ENCODE peak calls at places on chromosomes 12 and 14, in six cellular contexts. X is mesendoderm, J is sigmoid colon, U is small intestine, R is aorta, I is K562. A is an unnamed sample.

GRCh38 chr12:47736877-47737676 is 11.8 kb upstream of the ENDOU start:
- DNase-seq in X (no peak), J (peak; percentile 96), R (peak; percentile 93), U (peak; percentile 45), I (peak; percentile 81), A (peak; percentile 91)

GRCh38 chr12:6769003-6769389 is 2.8 kb downstream of the PTMS start:
- DNase-seq in U (no peak), I (no peak), J (peak; percentile 88), R (peak; percentile 86), X (peak; percentile 82), A (peak; percentile 53)

GRCh38 chr12:124387510-124387855 is 92.6 kb downstream of the RFLNA start:
- DNase-seq in I (no peak), X (no peak), J (no peak), U (no peak), R (no peak), A (peak; percentile 75)

GRCh38 chr12:72293701-72294100 is 21.5 kb downstream of the TRHDE start:
- DNase-seq in I (no peak), R (no peak), J (no peak), X (no peak), U (no peak), A (no peak)

GRCh38 chr12:6335451-6336078 is 6.3 kb downstream of the TNFRSF1A start:
- DNase-seq in X (peak; percentile 82), U (peak; percentile 91), R (peak; percentile 92), I (peak; percentile 54), J (peak; percentile 92), A (peak; percentile 72)

GRCh38 chr14:35883677-35884293 is 57.6 kb downstream of the BRMS1L start:
- DNase-seq in I (no peak), U (peak; percentile 28), X (peak; percentile 30), J (no peak), R (no peak), A (no peak)

GRCh38 chr12:122124370-122124769 is 45.8 kb downstream of the MLXIP start:
- DNase-seq in U (no peak), X (no peak), I (no peak), R (peak; percentile 32), J (peak; percentile 64), A (no peak)

GRCh38 chr12:87807127-87807526 is 222.1 kb downstream of the C12orf50 start:
- DNase-seq in J (no peak), X (no peak), U (peak; percentile 50), R (no peak), I (no peak), A (no peak)

GRCh38 chr12:127284870-127285431 is 982.0 kb upstream of the TMEM132C start:
- DNase-seq in I (no peak), U (no peak), J (no peak), X (no peak), R (no peak), A (no peak)

GRCh38 chr14:69280746-69281291 is 20.9 kb downstream of the GALNT16 start:
- DNase-seq in X (no peak), R (peak; percentile 37), J (no peak), U (no peak), I (no peak), A (no peak)

GRCh38 chr12:113090740-113091139 is 34.2 kb downstream of the DTX1 start:
- DNase-seq in U (no peak), J (no peak), I (no peak), R (no peak), X (no peak), A (no peak)

GRCh38 chr12:113232787-113233585 is 11.7 kb downstream of the TPCN1 start:
- DNase-seq in I (no peak), J (peak; percentile 73), R (peak; percentile 86), U (no peak), X (peak; percentile 96), A (peak; percentile 52)

GRCh38 chr12:58967551-58967950 is 47.2 kb upstream of the LRIG3 start:
- DNase-seq in U (no peak), R (no peak), J (no peak), X (no peak), I (no peak), A (no peak)

GRCh38 chr14:30906752-30907658 is 32.6 kb downstream of the COCH start:
- DNase-seq in J (no peak), R (no peak), I (no peak), X (no peak), U (no peak), A (no peak)

GRCh38 chr12:67795235-67795634 is 146.7 kb downstream of the DYRK2 start:
- DNase-seq in J (no peak), R (no peak), X (no peak), U (peak; percentile 80), I (no peak), A (no peak)

GRCh38 chr14:80425686-80426085 is 214.4 kb upstream of the DIO2 start:
- DNase-seq in J (no peak), I (no peak), R (no peak), U (no peak), X (peak; percentile 32), A (no peak)

GRCh38 chr14:57848353-57848752 is 17.5 kb downstream of the SLC35F4 start:
- DNase-seq in U (no peak), X (no peak), R (no peak), I (no peak), J (no peak), A (no peak)

GRCh38 chr12:131608740-131609665 is 101.9 kb upstream of the SFSWAP start:
- DNase-seq in X (peak; percentile 71), I (peak; percentile 86), J (peak; percentile 84), R (peak; percentile 92), U (peak; percentile 59), A (peak; percentile 73)

GRCh38 chr12:3553681-3554546 is 62.9 kb downstream of the PRMT8 start:
- DNase-seq in J (no peak), I (no peak), X (peak; percentile 66), U (no peak), R (peak; percentile 16), A (no peak)

GRCh38 chr14:69066396-69067171 is 86.3 kb downstream of the DCAF5 start:
- DNase-seq in R (no peak), U (no peak), I (no peak), J (no peak), X (no peak), A (no peak)

GRCh38 chr12:19971396-19971802 is 396.9 kb upstream of the PDE3A start:
- DNase-seq in X (peak; percentile 93), U (peak; percentile 23), J (no peak), I (no peak), R (no peak), A (no peak)

GRCh38 chr12:62562892-62563291 is 96.3 kb downstream of the MON2 start:
- DNase-seq in I (no peak), U (no peak), R (no peak), J (no peak), X (peak; percentile 50), A (no peak)

GRCh38 chr14:92164958-92165357 is 43.2 kb downstream of the CPSF2 start:
- DNase-seq in J (no peak), I (no peak), R (no peak), U (no peak), X (no peak), A (no peak)

GRCh38 chr14:92160619-92161018 is 38.9 kb downstream of the CPSF2 start:
- DNase-seq in R (no peak), I (no peak), J (no peak), U (no peak), X (no peak), A (no peak)

DNA sequence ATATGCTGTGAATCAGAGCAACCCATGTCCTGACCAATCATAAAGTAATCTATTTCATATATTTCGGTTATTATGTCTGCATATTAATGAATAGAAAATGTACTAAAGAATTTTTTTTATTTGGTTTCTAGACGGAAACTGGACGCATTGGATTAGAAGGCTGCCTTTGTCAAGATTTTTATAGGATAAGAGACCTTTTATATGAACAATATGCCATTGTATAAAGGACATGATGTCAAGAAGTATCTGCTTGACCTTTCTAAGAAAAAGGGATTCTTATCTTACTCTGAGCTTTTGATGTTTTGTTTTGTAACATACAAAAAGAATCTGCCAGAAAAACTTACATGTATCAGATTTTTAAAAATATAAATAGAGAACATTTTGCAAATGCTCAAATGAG is 39.8 kb downstream of the CPSF2 start:
- DNase-seq in X (no peak), I (no peak), J (no peak), R (no peak), U (no peak), A (no peak)
- H3K36me3 ChIP-seq in X (peaks cover 5% of the 10 kb centered on the region), I (peaks cover 81% of the 10 kb centered on the region), J (peaks cover 30% of the 10 kb centered on the region), R (peaks cover 3% of the 10 kb centered on the region), U (peaks cover 18% of the 10 kb centered on the region), A (peaks cover 98% of the 10 kb centered on the region)

DNA sequence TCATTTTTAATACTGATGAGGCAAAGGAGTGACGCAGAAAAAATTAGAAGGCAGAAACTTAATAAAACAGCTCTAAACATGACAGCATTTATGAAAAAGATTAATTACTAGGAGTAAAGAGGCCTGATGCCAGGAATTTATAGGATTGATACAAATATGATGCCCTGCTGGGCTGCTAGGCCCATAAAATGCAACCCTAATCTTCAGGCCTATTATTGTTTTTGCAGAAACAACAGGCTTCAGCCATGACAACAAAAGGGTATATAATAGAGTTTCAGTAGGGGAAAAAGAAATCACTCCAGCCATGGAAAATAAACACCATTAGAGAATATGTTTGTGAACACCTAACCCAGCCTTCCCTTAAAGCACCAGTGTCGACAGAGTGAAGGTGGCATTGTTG is 50.6 kb downstream of the OTX2 start:
- DNase-seq in I (no peak), R (no peak), X (no peak), J (no peak), U (no peak), A (no peak)
- H3K27ac ChIP-seq in I (no peak overlapping the region), R (no peak overlapping the region), X (no peak overlapping the region), J (no peak overlapping the region), U (no peak overlapping the region), A (no peak overlapping the region)

GRCh38 chr14:76022991-76023390 is 37.4 kb downstream of the IFT43 start:
- DNase-seq in J (no peak), R (no peak), U (no peak), X (no peak), I (no peak), A (no peak)

GRCh38 chr14:76019676-76020075 is 34.1 kb downstream of the IFT43 start:
- DNase-seq in X (no peak), U (no peak), I (no peak), J (no peak), R (no peak), A (no peak)

GRCh38 chr14:76023757-76024156 is 38.2 kb downstream of the IFT43 start:
- DNase-seq in R (no peak), U (no peak), I (no peak), X (no peak), J (no peak), A (no peak)

DNA sequence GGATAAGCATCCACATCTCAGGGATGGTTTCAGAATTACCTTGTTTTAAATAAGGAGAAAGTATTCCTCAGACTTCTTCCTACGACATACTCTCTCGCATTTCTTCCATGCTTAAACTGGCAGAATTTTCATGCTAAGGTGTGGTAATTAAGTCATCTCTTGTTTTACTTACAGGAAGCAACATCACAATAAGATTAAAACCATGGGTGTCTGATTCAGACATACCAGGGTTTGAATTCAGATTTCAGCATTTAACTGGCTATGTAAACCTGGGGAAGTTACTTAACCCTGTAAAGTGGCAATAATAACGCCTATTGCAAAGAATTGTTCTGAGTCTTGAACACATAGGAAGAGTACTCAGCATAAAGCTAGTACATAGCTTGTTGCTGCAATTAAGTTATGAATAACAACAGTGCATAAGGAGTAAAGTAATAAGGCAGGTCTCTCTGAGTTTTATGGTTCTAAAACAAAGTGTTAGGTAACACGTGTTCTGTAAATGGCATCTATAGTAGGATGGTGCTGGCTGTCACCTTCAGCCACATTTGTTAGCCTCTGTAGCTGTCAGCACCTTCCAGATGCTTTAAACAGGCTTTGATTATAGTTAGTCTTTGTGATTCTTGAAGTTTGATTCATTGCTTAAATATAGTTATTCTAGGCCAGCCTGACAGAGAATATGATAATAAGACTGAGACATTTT is 38.8 kb downstream of the IFT43 start:
- DNase-seq in I (no peak), R (no peak), J (no peak), X (no peak), U (no peak), A (no peak)
- H3K36me3 ChIP-seq in I (no peaks in the 10 kb centered on the region), R (no peaks in the 10 kb centered on the region), J (no peaks in the 10 kb centered on the region), X (no peaks in the 10 kb centered on the region), U (peaks cover 6% of the 10 kb centered on the region), A (peaks cover 38% of the 10 kb centered on the region)

GRCh38 chr14:100620437-100621100 is 33.4 kb upstream of the BEGAIN start:
- DNase-seq in X (no peak), U (no peak), I (no peak), R (peak; percentile 14), J (peak; percentile 40), A (no peak)
- H3K27ac ChIP-seq in X (no peak overlapping the region), U (no peak overlapping the region), I (no peak overlapping the region), R (no peak overlapping the region), J (no peak overlapping the region), A (no peak overlapping the region)